ENCODE peak calls at places on chromosomes 13 and 19, in seven cellular contexts. R is neuronal stem cell, B is H1, U is mesenchymal stem cell, N is mesendoderm, Z is H9, G is IMR-90. P is an unnamed sample. For H3K79me1, the result is how much of the 10 kb centered on the place peaks cover.

GRCh38 chr13:22073718-22074117 is 402.8 kb downstream of the FGF9 start:
- DNase-seq in G (no peak), B (no peak), U (no peak), N (no peak), R (no peak), Z (no peak), P (no peak)

GRCh38 chr13:111184685-111185401 is 69.7 kb downstream of the ARHGEF7 start:
- DNase-seq in U (no peak), G (no peak), Z (no peak), N (no peak), R (no peak), B (no peak), P (no peak)

GRCh38 chr19:58468216-58468839 is 1.4 kb downstream of the ZNF324 start:
- DNase-seq in G (peak), B (no peak), N (peak), R (no peak), U (peak), Z (no peak), P (peak)

GRCh38 chr19:2083174-2083854 is 12.8 kb downstream of the MOB3A start:
- DNase-seq in G (no peak), N (no peak), Z (no peak), B (no peak), R (no peak), U (no peak), P (no peak)

GRCh38 chr19:2145831-2146241 is 5.5 kb downstream of the AP3D1 start:
- DNase-seq in G (peak), B (no peak), R (no peak), U (no peak), N (no peak), Z (no peak), P (no peak)

GRCh38 chr13:24746618-24747247 is 17.2 kb upstream of the RNF17 start:
- DNase-seq in R (peak), G (no peak), B (no peak), U (peak), N (peak), Z (peak), P (no peak)

GRCh38 chr19:16527971-16528521 is 14.2 kb downstream of the CHERP start:
- DNase-seq in G (no peak), R (no peak), B (no peak), Z (peak), N (peak), U (peak), P (no peak)

GRCh38 chr13:67642638-67643037 is 412.5 kb upstream of the PCDH9 start:
- DNase-seq in R (no peak), N (no peak), G (no peak), U (no peak), Z (no peak), B (no peak), P (no peak)

GRCh38 chr13:89943139-89943538 is 1404.3 kb upstream of the MIR17HG start:
- DNase-seq in R (no peak), N (no peak), U (no peak), B (no peak), Z (no peak), G (no peak), P (no peak)

GRCh38 chr19:12649941-12650340 is 16.6 kb downstream of the MAN2B1 start:
- DNase-seq in N (no peak), G (no peak), Z (no peak), B (no peak), R (no peak), U (no peak), P (no peak)

GRCh38 chr13:80428344-80429096 is 87.6 kb upstream of the SPRY2 start:
- DNase-seq in Z (no peak), R (no peak), B (no peak), N (no peak), G (no peak), U (no peak), P (peak)

GRCh38 chr13:51769455-51770127 is 34.4 kb downstream of the DHRS12 start:
- DNase-seq in N (no peak), U (no peak), R (no peak), G (no peak), Z (no peak), B (no peak), P (no peak)

GRCh38 chr19:3137139-3137538 is 1.3 kb downstream of the GNA15 start:
- DNase-seq in N (no peak), G (no peak), B (no peak), Z (no peak), R (no peak), U (no peak), P (no peak)

GRCh38 chr19:38676023-38676877 is 28.8 kb downstream of the ACTN4 start:
- DNase-seq in B (no peak), N (no peak), U (peak), Z (no peak), G (peak), R (no peak), P (no peak)

GRCh38 chr13:39777527-39778061 is 122.1 kb downstream of the COG6 start:
- DNase-seq in U (peak), N (peak), Z (no peak), G (peak), B (no peak), R (no peak), P (peak)

GRCh38 chr13:94711561-94712286 is 621 bp downstream of the SOX21 start:
- DNase-seq in R (no peak), N (peak), U (peak), G (no peak), B (no peak), Z (peak), P (peak)

DNA sequence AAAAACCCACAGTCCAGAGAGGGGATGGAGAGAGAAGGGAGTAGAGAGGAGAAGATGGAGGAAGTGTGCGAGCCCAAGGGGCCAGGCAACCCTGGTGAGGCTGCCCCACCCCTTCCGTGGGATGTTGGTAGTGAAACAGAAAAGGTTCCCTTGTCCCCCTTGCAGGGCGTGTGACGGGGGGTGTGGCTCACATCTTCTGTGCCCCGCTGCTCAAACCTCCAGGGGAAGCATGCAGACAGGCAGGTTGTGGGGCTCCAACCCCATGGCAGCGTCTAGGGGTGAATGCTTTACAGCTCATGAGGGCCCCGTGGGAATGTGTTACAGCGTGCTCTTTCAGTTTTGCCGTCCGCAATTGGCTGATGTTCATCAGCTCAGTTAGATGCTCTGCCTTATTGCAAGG is 14.7 kb upstream of the EVI5L start:
- DNase-seq in N (no peak), B (no peak), Z (no peak), G (no peak), U (no peak), R (no peak), P (no peak)
- H3K79me1 ChIP-seq in N (under half), B (under half), Z (under half), G (under half), U (under half), R (under half), P (under half)

GRCh38 chr19:18672044-18672451 is 11.4 kb upstream of the CRTC1 start:
- DNase-seq in U (no peak), Z (no peak), R (no peak), B (no peak), G (no peak), N (no peak), P (no peak)
- H3K79me1 ChIP-seq in U (under half), Z (under half), R (under half), B (under half), G (under half), N (under half), P (under half)

DNA sequence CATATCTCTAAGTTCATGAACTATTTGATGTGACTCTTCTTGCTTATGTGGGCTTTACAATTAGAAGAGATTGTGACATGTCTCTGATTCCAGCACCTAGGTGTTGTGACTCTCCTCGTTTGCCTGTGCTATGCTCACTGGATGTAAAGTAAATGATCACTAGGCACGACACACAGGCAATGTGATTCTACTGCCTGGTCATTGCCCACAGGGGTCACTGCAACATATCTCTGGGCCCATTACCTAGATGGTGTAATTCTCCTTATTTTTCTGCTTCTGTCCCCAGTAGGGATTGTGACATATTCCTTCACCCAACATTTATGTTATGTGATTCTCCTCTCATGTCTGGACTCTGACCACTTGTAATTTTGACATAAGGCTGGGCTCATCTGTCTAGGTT is 65.8 kb upstream of the ZNF91 start:
- DNase-seq in N (no peak), Z (no peak), R (no peak), G (no peak), B (no peak), U (no peak), P (no peak)
- H3K79me1 ChIP-seq in N (under half), Z (under half), R (under half), G (under half), B (under half), U (under half), P (under half)

DNA sequence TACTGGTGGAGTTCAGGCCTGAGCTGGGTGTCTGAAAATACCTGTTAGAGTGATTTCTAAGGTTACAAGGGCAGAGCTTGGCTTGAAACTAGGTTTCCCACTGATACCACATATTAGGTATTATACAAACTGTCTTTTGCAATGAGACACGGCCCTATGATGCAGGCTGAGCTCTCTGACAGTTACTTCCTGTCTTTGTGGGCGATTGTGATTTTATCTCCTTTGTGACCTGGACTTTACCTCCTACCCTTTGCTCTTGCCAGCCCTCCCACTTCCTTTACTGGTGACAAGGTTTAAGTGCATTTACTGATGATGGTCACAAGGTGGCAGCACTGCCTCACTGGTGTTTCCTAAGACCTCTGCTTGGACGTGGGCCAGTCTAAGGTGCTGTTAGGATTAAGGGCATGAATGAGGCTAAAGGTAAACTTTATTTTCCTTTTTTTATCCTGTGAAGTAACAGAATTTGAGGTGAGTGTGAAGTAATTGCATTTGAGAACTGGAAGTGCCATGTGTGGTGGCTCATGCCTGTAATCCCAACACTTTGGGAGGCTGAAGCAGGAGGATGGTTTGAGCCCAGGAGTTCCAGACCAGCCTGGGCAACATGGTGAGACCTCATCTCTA is 7.7 kb upstream of the CXCL17 start:
- DNase-seq in B (peak), G (peak), Z (peak), U (peak), R (peak), N (peak), P (peak)
- H3K79me1 ChIP-seq in B (under half), G (under half), Z (under half), U (under half), R (under half), N (under half), P (under half)

GRCh38 chr13:99900960-99901359 is 70.6 kb downstream of the ZIC5 start:
- DNase-seq in U (no peak), G (no peak), B (no peak), Z (no peak), N (no peak), R (no peak), P (no peak)

GRCh38 chr13:99905814-99906213 is 65.8 kb downstream of the ZIC5 start:
- DNase-seq in B (no peak), G (no peak), N (no peak), R (no peak), U (no peak), Z (no peak), P (no peak)

GRCh38 chr13:99903140-99903539 is 68.4 kb downstream of the ZIC5 start:
- DNase-seq in B (no peak), N (no peak), R (no peak), G (no peak), U (no peak), Z (no peak), P (no peak)

GRCh38 chr13:99905224-99905623 is 66.3 kb downstream of the ZIC5 start:
- DNase-seq in B (no peak), N (no peak), Z (no peak), R (no peak), U (no peak), G (no peak), P (no peak)

DNA sequence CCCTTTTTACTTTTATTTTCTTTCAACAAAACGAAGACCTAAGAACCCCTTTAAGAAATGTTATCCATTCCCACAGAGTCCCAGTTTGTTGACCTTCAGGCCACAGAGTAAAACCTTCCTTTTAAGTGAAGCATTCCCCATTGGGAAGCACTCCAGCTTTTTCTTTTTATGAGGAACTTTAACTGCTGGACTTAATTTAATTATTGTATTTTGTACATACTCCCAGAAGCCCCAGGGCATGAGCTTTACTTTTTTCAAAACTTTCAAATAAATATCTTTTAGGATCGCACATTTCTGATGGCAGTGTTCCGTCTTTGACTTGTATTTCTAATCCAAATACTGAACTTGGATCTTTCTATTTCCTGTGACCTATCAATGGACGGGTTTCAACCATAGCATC is 68.9 kb downstream of the ZIC5 start:
- DNase-seq in R (no peak), G (no peak), N (no peak), U (no peak), Z (no peak), B (no peak), P (no peak)
- H3K79me1 ChIP-seq in R (under half), G (under half), N (under half), U (under half), Z (under half), B (under half), P (under half)

P was measured in trophoblast cell.